ENCODE peak calls at places on chromosomes 13 and 19, in five cellular contexts. One of them, this sample, is unnamed.

GRCh38 chr19:34184880-34185491 is 12.7 kb downstream of the LSM14A start:
- DNase-seq in NB4: peak
- DNase-seq in endothelial cell of umbilical vein: no peak
- DNase-seq in GM12878: no peak
- DNase-seq in K562: no peak
- DNase-seq in this sample: no peak

GRCh38 chr13:94700536-94700935 is 11.8 kb downstream of the SOX21 start:
- DNase-seq in NB4: no peak
- DNase-seq in endothelial cell of umbilical vein: no peak
- DNase-seq in GM12878: no peak
- DNase-seq in K562: no peak
- DNase-seq in this sample: no peak

GRCh38 chr19:46447824-46448223 is 19.1 kb upstream of the PNMA8C start:
- DNase-seq in NB4: no peak
- DNase-seq in endothelial cell of umbilical vein: no peak
- DNase-seq in GM12878: no peak
- DNase-seq in K562: no peak
- DNase-seq in this sample: no peak

GRCh38 chr19:34597596-34597995 is 79.4 kb downstream of the SCGB2B2 start:
- DNase-seq in NB4: no peak
- DNase-seq in endothelial cell of umbilical vein: no peak
- DNase-seq in GM12878: no peak
- DNase-seq in K562: no peak
- DNase-seq in this sample: no peak

GRCh38 chr13:40433577-40433976 is 232.9 kb downstream of the FOXO1 start:
- DNase-seq in NB4: peak
- DNase-seq in endothelial cell of umbilical vein: no peak
- DNase-seq in GM12878: no peak
- DNase-seq in K562: no peak
- DNase-seq in this sample: no peak

GRCh38 chr13:69720278-69720983 is 387.2 kb upstream of the ATXN8OS start:
- DNase-seq in NB4: no peak
- DNase-seq in endothelial cell of umbilical vein: no peak
- DNase-seq in GM12878: no peak
- DNase-seq in K562: no peak
- DNase-seq in this sample: no peak

GRCh38 chr13:72726721-72727416 is 560 bp downstream of the MZT1 start:
- DNase-seq in NB4: peak
- DNase-seq in endothelial cell of umbilical vein: no peak
- DNase-seq in GM12878: no peak
- DNase-seq in K562: peak
- DNase-seq in this sample: peak

GRCh38 chr13:113989585-113990300 is 15.9 kb upstream of the C13orf46 start:
- DNase-seq in NB4: peak
- DNase-seq in endothelial cell of umbilical vein: no peak
- DNase-seq in GM12878: no peak
- DNase-seq in K562: no peak
- DNase-seq in this sample: no peak

GRCh38 chr13:114129649-114130062 is 2.8 kb downstream of the RASA3 start:
- DNase-seq in NB4: peak
- DNase-seq in endothelial cell of umbilical vein: peak
- DNase-seq in GM12878: no peak
- DNase-seq in K562: no peak
- DNase-seq in this sample: no peak

GRCh38 chr13:95403349-95404140 is 102.3 kb upstream of the ABCC4 start:
- DNase-seq in NB4: no peak
- DNase-seq in endothelial cell of umbilical vein: no peak
- DNase-seq in GM12878: no peak
- DNase-seq in K562: no peak
- DNase-seq in this sample: no peak

GRCh38 chr19:17580470-17581000 is 25.1 kb downstream of the COLGALT1 start:
- DNase-seq in NB4: no peak
- DNase-seq in endothelial cell of umbilical vein: no peak
- DNase-seq in GM12878: no peak
- DNase-seq in K562: no peak
- DNase-seq in this sample: no peak

GRCh38 chr19:49148784-49149651 is 6.2 kb downstream of the HRC start:
- DNase-seq in NB4: peak
- DNase-seq in endothelial cell of umbilical vein: peak
- DNase-seq in GM12878: no peak
- DNase-seq in K562: peak
- DNase-seq in this sample: peak

GRCh38 chr19:34416021-34416545 is 11.9 kb downstream of the PDCD2L start:
- DNase-seq in NB4: no peak
- DNase-seq in endothelial cell of umbilical vein: no peak
- DNase-seq in GM12878: no peak
- DNase-seq in K562: no peak
- DNase-seq in this sample: no peak

GRCh38 chr13:65914707-65915106 is 1315.4 kb downstream of the PCDH9 start:
- DNase-seq in NB4: no peak
- DNase-seq in endothelial cell of umbilical vein: peak
- DNase-seq in GM12878: no peak
- DNase-seq in K562: no peak
- DNase-seq in this sample: no peak

GRCh38 chr13:99185606-99186005 is 15.0 kb upstream of the UBAC2 start:
- DNase-seq in NB4: no peak
- DNase-seq in endothelial cell of umbilical vein: no peak
- DNase-seq in GM12878: no peak
- DNase-seq in K562: no peak
- DNase-seq in this sample: no peak

GRCh38 chr13:23710366-23710765 is 140.2 kb downstream of the TNFRSF19 start:
- DNase-seq in NB4: no peak
- DNase-seq in endothelial cell of umbilical vein: no peak
- DNase-seq in GM12878: no peak
- DNase-seq in K562: no peak
- DNase-seq in this sample: no peak
- TF ChIP-seq MYC in NB4: no peak
- TF ChIP-seq MYC in endothelial cell of umbilical vein: no peak
- TF ChIP-seq MYC in GM12878: no peak
- TF ChIP-seq MYC in K562: no peak
- TF ChIP-seq MYC in this sample: no peak

DNA sequence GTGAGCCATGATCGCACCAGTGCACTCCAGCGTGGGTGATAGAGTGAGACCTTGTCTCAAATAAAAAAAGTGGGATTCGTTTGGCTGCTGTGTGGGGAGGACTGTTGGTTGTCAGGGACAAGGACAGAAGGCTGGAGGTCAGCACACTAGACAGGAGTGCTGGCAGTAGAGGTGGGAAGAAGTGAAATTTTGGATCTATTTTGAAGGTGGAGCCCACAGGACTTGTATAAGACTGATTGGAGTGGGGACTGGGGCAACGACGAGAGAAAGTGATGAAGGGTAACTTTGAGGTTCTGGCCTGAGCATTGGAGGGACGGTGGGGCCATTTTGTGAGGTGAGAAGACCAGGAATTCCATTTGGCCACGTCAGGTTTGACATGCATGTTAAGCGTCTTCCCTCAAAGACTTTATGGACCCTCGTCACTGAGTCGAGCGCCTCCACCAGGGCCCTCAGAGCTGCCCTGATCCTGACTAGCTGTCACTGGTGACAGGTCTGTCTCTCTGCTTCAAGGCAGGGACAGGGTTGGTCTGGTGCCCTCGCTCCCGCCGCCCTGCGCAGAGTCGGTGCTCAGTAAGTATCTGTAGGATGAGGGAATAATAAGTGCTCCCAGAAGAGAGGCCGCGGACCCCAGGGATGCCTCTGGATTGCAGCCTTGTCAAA is 673 bp downstream of the CTU1 start:
- DNase-seq in NB4: no peak
- DNase-seq in endothelial cell of umbilical vein: no peak
- DNase-seq in GM12878: no peak
- DNase-seq in K562: no peak
- DNase-seq in this sample: peak
- TF ChIP-seq MYC in NB4: no peak
- TF ChIP-seq MYC in endothelial cell of umbilical vein: no peak
- TF ChIP-seq MYC in GM12878: no peak
- TF ChIP-seq MYC in K562: no peak
- TF ChIP-seq MYC in this sample: peak

DNA sequence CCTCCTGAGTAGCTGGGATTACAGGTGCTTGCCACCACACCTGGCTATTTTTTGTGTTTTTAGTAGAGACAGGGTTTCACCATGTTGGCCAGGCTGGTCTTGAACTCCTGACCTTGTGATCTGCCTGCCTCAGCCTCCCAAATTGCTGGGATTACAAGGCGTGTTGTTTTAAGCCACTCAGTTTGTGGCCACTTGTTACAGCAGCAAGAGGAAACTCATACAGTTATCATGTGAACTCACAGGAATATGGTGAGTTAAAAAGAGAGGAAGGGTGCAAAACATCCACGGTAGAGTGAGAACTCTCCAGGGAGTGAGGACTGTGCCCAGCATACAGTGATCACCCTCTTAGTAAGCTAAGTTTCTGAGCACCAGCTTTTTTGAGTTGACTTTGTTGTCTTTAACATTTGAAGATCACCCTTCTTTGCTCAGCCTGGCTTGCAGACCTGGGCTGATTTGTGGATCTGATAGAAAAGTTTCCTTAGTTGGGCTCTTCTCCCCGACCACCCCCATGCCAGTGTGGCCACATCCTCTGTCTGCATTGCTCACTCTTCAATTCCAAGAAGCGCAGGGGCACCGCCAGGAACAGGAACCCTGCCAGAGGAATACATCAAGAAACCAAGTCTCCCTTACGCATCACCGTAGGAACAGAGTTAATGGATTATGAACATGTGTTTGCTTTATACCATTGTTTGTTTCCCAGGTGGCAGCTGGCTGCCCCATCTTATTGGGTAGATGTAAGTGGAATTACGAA is 16.0 kb downstream of the ALOX5AP start:
- DNase-seq in NB4: no peak
- DNase-seq in endothelial cell of umbilical vein: no peak
- DNase-seq in GM12878: no peak
- DNase-seq in K562: no peak
- DNase-seq in this sample: no peak
- TF ChIP-seq MYC in NB4: no peak
- TF ChIP-seq MYC in endothelial cell of umbilical vein: no peak
- TF ChIP-seq MYC in GM12878: no peak
- TF ChIP-seq MYC in K562: no peak
- TF ChIP-seq MYC in this sample: no peak

GRCh38 chr19:54521022-54521859 is 18.6 kb downstream of the LAIR2 start:
- DNase-seq in NB4: peak
- DNase-seq in endothelial cell of umbilical vein: peak
- DNase-seq in GM12878: peak
- DNase-seq in K562: no peak
- DNase-seq in this sample: no peak
- TF ChIP-seq MYC in NB4: no peak
- TF ChIP-seq MYC in endothelial cell of umbilical vein: no peak
- TF ChIP-seq MYC in GM12878: no peak
- TF ChIP-seq MYC in K562: no peak
- TF ChIP-seq MYC in this sample: no peak

DNA sequence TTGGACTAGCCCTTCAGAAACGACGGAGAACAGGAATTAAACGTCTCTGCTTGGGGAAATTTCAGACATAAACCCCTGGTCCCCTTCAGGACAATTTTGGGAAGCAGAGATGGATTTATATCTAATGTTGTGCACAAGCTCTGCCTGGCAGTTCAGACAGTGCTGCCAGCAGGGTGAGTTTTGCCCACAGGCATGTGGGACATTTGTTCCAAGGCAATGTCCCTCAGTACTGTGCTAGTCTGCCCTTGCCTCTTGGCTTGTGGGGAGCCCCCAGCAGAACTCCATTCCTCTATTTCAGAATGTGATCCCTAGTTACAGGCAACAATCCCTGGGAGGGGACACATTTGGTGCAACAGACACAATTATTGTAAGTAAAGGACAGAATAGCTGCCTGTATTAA is 76.5 kb upstream of the GPR12 start:
- DNase-seq in NB4: no peak
- DNase-seq in endothelial cell of umbilical vein: no peak
- DNase-seq in GM12878: no peak
- DNase-seq in K562: no peak
- DNase-seq in this sample: no peak
- TF ChIP-seq MYC in NB4: no peak
- TF ChIP-seq MYC in endothelial cell of umbilical vein: no peak
- TF ChIP-seq MYC in GM12878: no peak
- TF ChIP-seq MYC in K562: no peak
- TF ChIP-seq MYC in this sample: no peak